ENCODE peak calls at places on chromosome 21, in six cellular contexts. I is A549, O is GM12878, C is K562, M is endothelial cell of umbilical vein, Y is HepG2. P is an unnamed sample.

GRCh38 chr21:27077501-27077900 is 110.6 kb upstream of the ADAMTS5 start:
- DNase-seq in I (no peak), O (no peak), C (no peak), M (no peak), Y (no peak), P (no peak)

GRCh38 chr21:26939532-26940181 is 27.2 kb downstream of the ADAMTS5 start:
- DNase-seq in I (no peak), O (no peak), C (no peak), M (no peak), Y (no peak), P (peak)

GRCh38 chr21:9763306-9763705 is 758.1 kb upstream of the TPTE start:
- DNase-seq in I (no peak), O (no peak), C (no peak), M (no peak), Y (no peak), P (no peak)

GRCh38 chr21:33433001-33433400 is 29.8 kb downstream of the IFNGR2 start:
- DNase-seq in I (no peak), O (no peak), C (no peak), M (no peak), Y (no peak), P (no peak)

GRCh38 chr21:43854773-43855633 is 10.0 kb upstream of the AGPAT3 start:
- DNase-seq in I (no peak), O (peak), C (peak), M (no peak), Y (no peak), P (peak)

GRCh38 chr21:15794277-15794912 is 64.6 kb downstream of the USP25 start:
- DNase-seq in I (no peak), O (no peak), C (peak), M (no peak), Y (no peak), P (no peak)

GRCh38 chr21:37198989-37199924 is 67.9 kb downstream of the VPS26C start:
- DNase-seq in I (no peak), O (no peak), C (no peak), M (peak), Y (no peak), P (no peak)

GRCh38 chr21:30372139-30372770 is at the start of gene KRTAP13-2:
- DNase-seq in I (no peak), O (no peak), C (no peak), M (no peak), Y (no peak), P (no peak)

GRCh38 chr21:31186916-31187315 is 148.6 kb upstream of the KRTAP19-8 start:
- DNase-seq in I (no peak), O (no peak), C (no peak), M (no peak), Y (no peak), P (no peak)

GRCh38 chr21:14603202-14603601 is 57.1 kb upstream of the SAMSN1 start:
- DNase-seq in I (no peak), O (no peak), C (no peak), M (peak), Y (no peak), P (peak)

GRCh38 chr21:43794311-43794710 is 4.9 kb downstream of the RRP1 start:
- DNase-seq in I (no peak), O (no peak), C (no peak), M (no peak), Y (no peak), P (no peak)

GRCh38 chr21:26934383-26934782 is 32.5 kb downstream of the ADAMTS5 start:
- DNase-seq in I (no peak), O (no peak), C (no peak), M (no peak), Y (no peak), P (no peak)

GRCh38 chr21:28454978-28455600 is 537.6 kb downstream of the LTN1 start:
- DNase-seq in I (no peak), O (no peak), C (no peak), M (no peak), Y (no peak), P (no peak)

GRCh38 chr21:21003701-21004100 is 5.5 kb downstream of the NCAM2 start:
- DNase-seq in I (no peak), O (no peak), C (peak), M (peak), Y (peak), P (peak)

GRCh38 chr21:33403786-33404571 is 766 bp downstream of the IFNGR2 start:
- DNase-seq in I (no peak), O (no peak), C (peak), M (peak), Y (peak), P (peak)

GRCh38 chr21:25537174-25537573 is 70.1 kb downstream of the MRPL39 start:
- DNase-seq in I (no peak), O (no peak), C (no peak), M (no peak), Y (no peak), P (no peak)

GRCh38 chr21:21612446-21612845 is 614.2 kb downstream of the NCAM2 start:
- DNase-seq in I (no peak), O (no peak), C (no peak), M (peak), Y (no peak), P (peak)

GRCh38 chr21:45420061-45420521 is 15.1 kb downstream of the COL18A1 start:
- DNase-seq in I (no peak), O (no peak), C (no peak), M (no peak), Y (no peak), P (no peak)

GRCh38 chr21:45421071-45421845 is 16.3 kb downstream of the COL18A1 start:
- DNase-seq in I (no peak), O (no peak), C (no peak), M (no peak), Y (no peak), P (no peak)

GRCh38 chr21:45420623-45421041 is 15.7 kb downstream of the COL18A1 start:
- DNase-seq in I (no peak), O (no peak), C (no peak), M (no peak), Y (no peak), P (no peak)

GRCh38 chr21:45423201-45423955 is 18.4 kb downstream of the COL18A1 start:
- DNase-seq in I (no peak), O (no peak), C (no peak), M (no peak), Y (peak), P (no peak)

DNA sequence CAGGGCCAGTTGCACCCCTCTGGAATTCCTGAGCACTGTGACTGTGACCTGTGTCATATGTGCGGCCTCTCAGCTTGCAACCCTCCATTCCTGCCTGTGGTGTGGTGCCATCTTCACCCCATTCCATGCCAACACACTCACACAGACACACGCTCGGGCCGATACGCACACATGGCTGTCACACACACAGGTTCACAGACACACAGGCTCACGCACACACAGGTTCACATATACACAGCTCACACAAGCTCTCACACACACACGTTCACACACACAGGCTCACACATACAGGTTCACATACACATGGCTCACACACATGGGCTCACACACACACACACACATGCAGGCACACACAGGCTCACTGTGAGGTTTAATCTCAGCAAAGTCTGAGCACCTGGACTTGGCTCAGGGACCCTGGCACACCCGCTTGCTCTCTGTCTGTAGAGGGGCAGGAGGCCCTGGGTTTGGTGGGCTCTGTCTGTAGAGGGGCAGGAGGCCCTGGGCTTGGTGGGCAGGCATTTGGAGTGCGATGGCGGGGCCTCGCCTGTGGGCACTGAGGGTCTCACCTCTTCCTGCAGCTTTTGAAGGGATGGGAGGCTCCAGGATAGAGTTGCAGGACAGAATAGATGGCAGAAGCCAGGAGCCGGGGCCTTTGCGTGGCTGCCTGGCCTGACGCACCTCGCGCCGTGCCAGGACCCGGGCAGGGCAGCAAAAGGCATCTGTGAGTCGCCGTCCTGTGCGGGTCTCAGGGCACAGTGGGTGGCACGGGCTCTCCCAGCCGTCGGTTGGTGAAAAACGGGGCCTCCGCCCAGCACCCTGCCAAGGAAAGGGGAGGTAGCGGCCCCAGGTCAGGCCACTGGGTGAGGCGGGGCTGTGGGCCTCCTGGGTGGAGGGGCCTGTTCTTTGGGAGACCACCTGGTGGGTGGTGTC is 17.1 kb downstream of the COL18A1 start:
- DNase-seq in I (no peak), O (no peak), C (no peak), M (no peak), Y (no peak), P (no peak)
- TF ChIP-seq POLR2A in I (no peak), O (no peak), C (no peak), M (no peak), Y (no peak), P (no peak)

GRCh38 chr21:44952116-44952928 is 12.5 kb downstream of the SLX9 start:
- DNase-seq in I (no peak), O (no peak), C (no peak), M (no peak), Y (no peak), P (no peak)
- H3K4me3 ChIP-seq in I (no peak), O (no peak), C (no peak), M (no peak), Y (no peak), P (no peak)

GRCh38 chr21:34882719-34883131 is 166.4 kb downstream of the RUNX1 start:
- DNase-seq in I (no peak), O (no peak), C (no peak), M (peak), Y (no peak), P (peak)
- TF ChIP-seq MYC in I (no peak), O (no peak), C (no peak), M (no peak), Y (no peak), P (no peak)

DNA sequence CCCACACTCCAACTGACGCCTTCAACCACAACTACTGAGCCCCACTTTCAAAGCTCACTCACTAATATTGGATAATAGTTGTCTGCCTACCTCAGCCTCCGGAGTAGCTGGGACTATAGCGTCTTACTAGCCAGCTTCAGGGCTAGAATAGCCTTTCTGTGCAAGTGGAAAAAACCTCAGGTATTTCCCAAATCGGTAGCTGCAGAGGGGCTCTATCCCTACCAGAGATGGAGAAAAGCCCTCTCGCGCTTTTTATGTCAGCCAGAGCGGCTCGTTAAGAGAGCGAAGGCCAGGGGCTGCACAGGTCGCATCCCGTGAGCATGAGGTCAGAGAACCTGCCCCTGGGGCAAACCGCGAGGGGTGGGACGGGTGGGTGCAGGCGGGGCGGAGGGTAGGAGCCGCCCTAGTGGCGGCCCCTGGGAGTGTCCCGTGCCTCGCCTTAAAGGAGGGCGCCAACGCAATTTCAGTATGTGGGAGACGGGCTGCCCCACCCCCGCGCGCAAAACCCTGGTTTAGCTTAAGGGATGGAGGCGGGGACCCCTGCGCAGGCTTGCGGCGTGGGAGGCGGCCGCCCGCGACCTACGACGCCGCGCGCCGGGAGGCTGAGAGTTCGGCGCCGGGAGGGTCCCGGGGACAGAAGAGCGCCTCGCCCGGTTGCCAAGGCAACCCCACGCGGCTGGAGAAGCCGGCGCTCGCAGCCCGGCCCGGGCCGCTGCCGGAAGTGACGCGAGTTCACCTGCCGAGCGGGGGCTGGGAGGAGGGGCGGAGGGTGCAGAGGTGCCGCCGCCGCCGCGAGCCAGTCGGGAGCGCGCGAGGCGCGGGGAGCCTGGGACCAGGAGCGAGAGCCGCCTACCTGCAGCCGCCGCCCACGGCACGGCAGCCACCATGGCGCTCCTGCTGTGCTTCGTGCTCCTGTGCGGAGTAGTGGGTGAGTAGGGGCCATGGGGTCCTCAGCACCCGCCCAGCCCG is at the start of gene CXADR:
- DNase-seq in I (peak), O (no peak), C (peak), M (peak), Y (peak), P (no peak)
- TF ChIP-seq POLR2A in I (peak), O (peak), C (no peak), M (no peak), Y (peak), P (no peak)

GRCh38 chr21:42107177-42107880 is 36.2 kb downstream of the UMODL1 start:
- DNase-seq in I (no peak), O (no peak), C (peak), M (no peak), Y (no peak), P (no peak)

GRCh38 chr21:42109473-42109872 is 38.4 kb downstream of the UMODL1 start:
- DNase-seq in I (no peak), O (no peak), C (no peak), M (no peak), Y (no peak), P (no peak)

GRCh38 chr21:42108941-42109340 is 37.8 kb downstream of the UMODL1 start:
- DNase-seq in I (no peak), O (no peak), C (no peak), M (no peak), Y (no peak), P (no peak)

GRCh38 chr21:42107881-42108553 is 36.9 kb downstream of the UMODL1 start:
- DNase-seq in I (peak), O (no peak), C (peak), M (peak), Y (peak), P (peak)

DNA sequence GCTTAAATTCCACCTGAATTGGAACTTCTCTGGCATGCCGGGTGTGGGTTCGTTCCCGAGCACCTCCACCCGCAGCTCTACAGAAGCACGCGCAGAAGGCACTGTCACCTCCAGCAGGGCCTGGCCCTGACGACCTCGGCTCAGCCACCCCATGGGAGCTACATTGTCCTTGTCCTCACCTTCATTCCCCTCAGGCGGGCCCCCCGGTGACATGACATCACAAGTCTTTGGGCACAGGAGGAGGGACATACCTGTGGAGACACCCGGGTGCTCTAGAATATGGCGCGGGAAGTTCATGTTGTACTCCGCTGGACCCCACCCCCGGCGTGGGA is 37.4 kb downstream of the UMODL1 start:
- DNase-seq in I (no peak), O (no peak), C (no peak), M (no peak), Y (no peak), P (no peak)
- H3K4me3 ChIP-seq in I (no peak), O (no peak), C (no peak), M (no peak), Y (no peak), P (no peak)

DNA sequence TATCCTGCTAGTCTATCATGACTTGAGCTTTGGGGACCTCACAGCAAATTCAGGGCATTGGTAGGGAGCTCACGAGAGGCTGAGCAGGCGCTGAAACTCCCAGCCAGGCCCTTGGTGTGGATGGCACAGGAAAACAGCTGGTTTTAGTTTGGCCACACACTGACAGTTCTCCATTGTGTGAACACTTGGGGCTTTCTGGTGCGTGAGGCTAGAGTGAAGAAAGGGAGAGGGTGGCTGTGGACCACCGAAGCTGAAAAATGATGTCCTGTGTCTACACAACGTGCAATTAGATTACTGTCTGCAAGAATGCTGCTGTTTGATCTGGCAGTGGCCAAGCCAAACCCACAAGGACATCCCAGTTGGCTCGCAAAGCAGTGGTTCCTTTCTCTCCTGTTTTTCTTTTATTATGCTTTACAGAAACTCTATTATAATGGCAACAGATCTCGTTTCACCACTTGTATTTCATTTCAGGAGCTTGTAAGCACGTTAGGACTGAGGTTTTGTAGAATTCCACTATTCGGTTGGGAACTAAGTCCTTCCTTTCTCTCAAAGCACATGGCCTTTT is 58.9 kb downstream of the ERG start:
- DNase-seq in I (no peak), O (no peak), C (no peak), M (no peak), Y (no peak), P (peak)
- TF ChIP-seq MYC in I (no peak), O (no peak), C (no peak), M (no peak), Y (no peak), P (no peak)

GRCh38 chr21:38806942-38807284 is 1.2 kb downstream of the ETS2 start:
- DNase-seq in I (no peak), O (no peak), C (peak), M (peak), Y (no peak), P (no peak)
- TF ChIP-seq POLR2A in I (no peak), O (no peak), C (no peak), M (no peak), Y (no peak), P (no peak)

GRCh38 chr21:34524671-34525601 is 12.9 kb upstream of the KCNE1 start:
- DNase-seq in I (no peak), O (no peak), C (no peak), M (peak), Y (no peak), P (no peak)
- H3K4me3 ChIP-seq in I (peak), O (no peak), C (no peak), M (peak), Y (peak), P (no peak)

DNA sequence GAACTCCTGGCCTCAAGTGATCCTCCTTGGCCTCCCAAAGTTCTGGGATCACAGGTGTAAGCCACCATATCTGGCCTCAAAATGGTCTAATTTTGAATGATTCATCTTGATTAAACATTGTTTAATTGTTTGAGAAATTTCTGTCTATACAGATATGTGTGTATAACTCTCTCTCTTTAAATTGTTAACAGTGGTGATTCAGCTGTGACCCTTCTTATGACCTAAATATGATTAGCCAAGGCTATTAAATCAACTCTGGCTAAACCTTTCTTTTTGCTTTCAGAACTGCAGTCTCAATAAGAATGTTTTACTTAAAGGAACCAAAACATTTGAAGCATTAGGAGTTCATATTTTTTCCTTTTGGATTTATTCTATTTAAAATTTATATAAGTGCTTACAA is 19.2 kb upstream of the B3GALT5 start:
- DNase-seq in I (no peak), O (no peak), C (no peak), M (no peak), Y (no peak), P (no peak)
- TF ChIP-seq MYC in I (no peak), O (no peak), C (no peak), M (no peak), Y (no peak), P (no peak)

DNA sequence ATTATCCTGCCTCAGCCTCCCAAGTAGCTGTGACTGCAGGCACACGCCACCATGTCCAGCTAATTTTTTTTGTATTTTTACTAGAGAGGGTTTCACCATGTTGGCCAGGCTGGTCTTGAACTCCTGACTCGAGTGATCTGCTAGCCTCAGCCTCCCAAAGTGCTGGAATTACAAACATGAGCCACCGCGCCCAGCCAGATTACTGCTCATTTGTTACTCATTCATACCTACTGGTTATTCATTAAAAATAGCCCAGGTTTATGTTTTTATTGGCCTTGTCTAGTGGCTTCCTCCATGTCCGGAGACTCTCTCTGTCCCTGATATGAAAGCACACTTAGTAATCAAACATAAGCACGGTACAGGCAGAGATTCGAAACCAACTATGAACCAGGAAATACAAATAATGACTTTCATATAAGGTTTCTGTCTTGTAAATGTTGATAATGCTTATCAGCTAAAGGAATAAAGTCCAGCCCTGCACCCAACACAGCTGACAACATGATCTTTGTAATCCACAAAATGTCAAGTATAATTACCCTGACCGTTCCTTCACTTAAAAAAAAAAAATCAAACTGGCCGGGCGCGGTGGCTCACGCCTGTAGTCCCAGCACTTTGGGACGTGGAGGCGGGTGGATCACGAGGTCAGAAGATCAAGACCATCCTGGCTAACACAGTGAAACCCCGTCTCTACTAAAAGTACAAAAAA is 50.4 kb upstream of the CXADR start:
- DNase-seq in I (peak), O (no peak), C (no peak), M (peak), Y (peak), P (no peak)
- TF ChIP-seq POLR2A in I (no peak), O (no peak), C (no peak), M (no peak), Y (no peak), P (no peak)